ENCODE peak calls at places on chromosomes 1 and 21, in four cellular contexts. I, M, J and R are unnamed samples.

GRCh38 chr1:114609826-114610225 is 28.4 kb upstream of the BCAS2 start:
- DNase-seq in J (no peak), I (no peak), M (no peak), R (no peak)

GRCh38 chr1:207579436-207579799 is 65.5 kb upstream of the CR1L start:
- DNase-seq in J (peak), I (peak), M (peak), R (peak)

GRCh38 chr1:30287976-30288375 is 435.4 kb downstream of the MATN1 start:
- DNase-seq in I (no peak), J (no peak), M (no peak), R (no peak)

GRCh38 chr1:244256086-244256485 is 195.6 kb downstream of the ADSS2 start:
- DNase-seq in I (no peak), M (no peak), J (no peak), R (no peak)

GRCh38 chr1:63622847-63623566 is 29.8 kb downstream of the PGM1 start:
- DNase-seq in M (no peak), I (no peak), J (no peak), R (no peak)

GRCh38 chr1:204989266-204990058 is 53.5 kb upstream of the CNTN2 start:
- DNase-seq in M (peak), J (peak), I (peak), R (peak)

GRCh38 chr1:52191395-52191965 is 49.6 kb downstream of the ZFYVE9 start:
- DNase-seq in J (no peak), I (no peak), M (no peak), R (no peak)

GRCh38 chr21:37849703-37850102 is 66.6 kb downstream of the KCNJ6 start:
- DNase-seq in M (no peak), J (no peak), I (no peak), R (no peak)

GRCh38 chr1:31007462-31007991 is 58.0 kb downstream of the PUM1 start:
- DNase-seq in J (no peak), M (no peak), I (no peak), R (no peak)

GRCh38 chr1:224929335-224930237 is at the start of gene DNAH14:
- DNase-seq in M (peak), I (peak), J (peak), R (peak)

GRCh38 chr1:154859786-154860153 is 10.3 kb downstream of the KCNN3 start:
- DNase-seq in M (no peak), I (no peak), J (no peak), R (no peak)

GRCh38 chr21:16913010-16913409 is 599.8 kb upstream of the CXADR start:
- DNase-seq in M (peak), I (no peak), J (no peak), R (peak)

GRCh38 chr1:200753650-200754198 is 15.0 kb downstream of the CAMSAP2 start:
- DNase-seq in M (no peak), J (no peak), I (no peak), R (no peak)

GRCh38 chr1:154972517-154973343 is 1.8 kb upstream of the CKS1B start:
- DNase-seq in M (peak), I (peak), J (no peak), R (peak)

DNA sequence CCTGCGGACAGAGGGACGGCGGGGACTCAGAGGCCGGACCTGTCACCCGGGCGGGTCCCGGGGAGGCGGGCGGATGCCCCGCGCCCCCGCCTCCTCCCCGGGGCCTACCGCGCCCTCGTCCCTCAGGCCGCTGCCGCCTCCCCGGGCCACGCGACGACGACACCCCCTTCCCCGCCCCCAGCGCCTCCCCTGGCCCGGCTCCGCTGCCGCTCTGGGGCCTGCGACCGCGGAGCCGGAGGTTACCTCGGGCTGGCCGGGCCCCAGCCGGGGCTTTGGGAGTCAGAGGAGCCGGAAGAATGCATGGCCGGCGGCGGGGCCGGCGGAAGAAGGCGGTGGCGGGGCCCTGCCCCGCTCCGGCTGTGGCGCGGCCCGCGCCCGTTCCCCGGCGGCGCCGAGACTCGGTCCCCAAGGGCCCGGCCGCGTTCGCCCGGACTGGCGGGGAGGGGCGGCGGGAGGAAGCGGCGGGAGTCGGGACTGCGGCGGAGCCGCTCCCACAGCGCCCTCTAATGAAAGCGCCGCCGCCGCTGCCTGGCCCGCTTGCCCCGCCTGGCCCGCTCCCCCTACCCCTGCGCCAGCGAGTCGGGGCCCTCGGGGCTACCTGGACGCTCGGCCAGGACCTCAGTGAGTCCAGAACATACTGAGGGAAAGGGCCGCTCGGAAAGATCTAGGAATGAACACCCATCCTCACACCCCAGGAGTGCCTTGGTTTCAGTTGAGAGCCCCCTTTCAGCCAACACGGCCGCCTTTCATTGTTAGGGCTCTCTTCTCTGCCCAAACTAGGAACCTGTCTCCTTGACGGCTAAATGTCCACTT is at the start of gene LPGAT1:
- DNase-seq in I (peak), J (peak), M (peak), R (peak)
- TF ChIP-seq HMGXB4 in I (peak), J (peak), M (no peak), R (peak)

GRCh38 chr1:228074954-228075730 is 7.4 kb upstream of the ARF1 start:
- DNase-seq in I (no peak), J (no peak), M (no peak), R (no peak)

GRCh38 chr1:228073870-228074545 is 8.5 kb upstream of the ARF1 start:
- DNase-seq in M (no peak), J (peak), I (no peak), R (peak)

GRCh38 chr1:228071839-228072657 is 10.5 kb upstream of the ARF1 start:
- DNase-seq in J (no peak), I (no peak), M (no peak), R (no peak)

GRCh38 chr1:228072658-228073043 is 9.9 kb upstream of the ARF1 start:
- DNase-seq in I (no peak), J (no peak), M (no peak), R (no peak)

DNA sequence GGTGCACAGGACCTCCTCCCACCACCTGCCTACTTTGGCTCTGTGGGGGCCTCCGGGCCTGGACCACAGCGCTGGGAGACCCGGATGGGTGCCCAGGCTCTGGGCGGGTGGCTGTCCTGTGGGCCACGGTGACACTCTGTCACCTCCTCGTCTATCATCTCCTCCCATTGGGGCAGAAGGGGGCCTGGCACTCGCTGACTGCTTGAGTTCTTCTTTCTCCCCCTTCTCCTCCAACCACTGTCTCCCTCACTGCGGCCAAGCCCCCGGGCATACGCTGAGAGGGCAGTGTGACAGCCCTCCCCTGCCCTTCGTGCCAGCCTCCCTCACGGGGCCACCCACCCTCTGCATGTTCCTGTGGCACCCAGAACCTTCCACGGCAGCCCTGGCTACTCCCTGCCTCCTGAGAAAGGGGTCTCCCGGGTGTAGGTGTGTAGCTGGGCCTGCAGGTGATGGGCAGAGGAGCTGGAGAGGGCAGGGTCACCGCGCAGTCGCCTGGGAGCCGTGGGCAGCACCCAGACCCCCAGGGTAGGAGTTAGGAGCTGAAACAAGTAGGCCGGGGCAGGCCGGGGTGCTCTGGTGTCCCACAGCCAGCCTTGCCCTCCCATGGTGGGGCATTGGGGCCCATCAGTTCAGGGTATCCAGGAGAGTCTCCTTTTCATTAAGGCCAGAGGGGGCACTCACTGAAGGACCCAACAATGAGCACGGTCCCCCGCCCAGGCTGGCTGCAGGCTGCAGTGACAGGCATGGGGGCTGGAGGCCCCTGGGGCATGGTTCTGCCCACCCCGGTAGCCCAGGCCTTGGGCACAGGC is 9.2 kb upstream of the ARF1 start:
- DNase-seq in I (no peak), M (no peak), J (no peak), R (no peak)
- TF ChIP-seq HMGXB4 in I (no peak), M (no peak), J (no peak), R (no peak)

DNA sequence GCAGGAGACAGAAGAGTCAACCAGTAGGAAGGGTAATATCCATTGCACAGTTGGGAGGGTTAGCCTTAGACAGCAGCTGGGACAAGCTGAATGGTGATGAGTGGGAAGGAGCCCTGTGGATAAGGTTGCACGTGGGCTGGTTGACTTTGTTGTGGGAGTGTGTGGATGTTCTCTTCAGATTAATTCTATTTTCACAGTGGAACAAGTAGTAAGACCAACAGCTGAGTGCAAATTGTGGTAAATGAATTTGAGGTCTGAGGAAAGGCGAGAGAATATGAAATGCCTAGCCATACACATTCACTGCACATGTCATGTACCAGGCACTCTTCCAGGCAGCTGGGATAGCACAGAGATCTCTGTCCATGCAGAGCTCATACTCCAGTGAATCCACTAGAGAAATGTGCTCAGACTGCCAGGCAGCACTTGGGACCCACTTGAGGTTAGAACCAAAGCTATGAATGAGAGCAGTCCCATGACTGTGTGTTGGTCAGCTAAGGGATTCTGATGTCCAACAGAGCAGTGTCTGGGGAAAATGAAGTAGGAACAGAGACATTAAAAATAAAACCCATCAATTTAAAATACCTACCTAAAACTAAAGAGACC is 25.2 kb upstream of the VTCN1 start:
- DNase-seq in J (no peak), I (no peak), M (no peak), R (no peak)
- TF ChIP-seq HMGXB4 in J (no peak), I (no peak), M (no peak), R (no peak)

GRCh38 chr1:40878906-40879305 is 16.7 kb upstream of the CITED4 start:
- DNase-seq in M (no peak), J (no peak), I (no peak), R (no peak)

GRCh38 chr1:40876436-40876761 is 14.2 kb upstream of the CITED4 start:
- DNase-seq in I (no peak), J (peak), M (no peak), R (no peak)

GRCh38 chr1:40879487-40880175 is 17.5 kb upstream of the CITED4 start:
- DNase-seq in I (no peak), M (no peak), J (no peak), R (no peak)

GRCh38 chr1:40876891-40877290 is 14.7 kb upstream of the CITED4 start:
- DNase-seq in M (no peak), J (no peak), I (no peak), R (no peak)

GRCh38 chr1:40877681-40878080 is 15.5 kb upstream of the CITED4 start:
- DNase-seq in I (no peak), M (peak), J (no peak), R (no peak)
- TF ChIP-seq HMGXB4 in I (no peak), M (no peak), J (no peak), R (no peak)

DNA sequence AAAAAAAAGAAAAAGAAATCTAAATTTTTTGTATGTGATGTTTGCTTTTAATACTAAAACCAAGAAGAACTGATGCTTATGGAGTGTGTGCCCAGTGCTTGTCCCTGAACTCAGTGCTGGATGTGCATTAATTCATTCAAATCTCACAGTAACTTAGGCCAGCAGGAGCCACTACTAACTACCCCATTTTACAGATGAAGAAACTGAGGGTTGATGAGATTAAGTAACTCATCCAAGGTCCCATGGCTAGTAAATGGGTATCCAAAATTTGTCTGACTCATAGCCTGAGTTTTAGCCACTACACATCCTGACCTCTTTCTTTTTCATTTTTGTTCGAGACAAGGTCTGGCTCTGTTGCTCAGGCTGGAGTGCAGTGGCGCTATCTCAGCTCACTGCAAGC is 127.9 kb downstream of the CCDC185 start:
- DNase-seq in M (no peak), J (no peak), I (no peak), R (no peak)
- TF ChIP-seq HMGXB4 in M (no peak), J (no peak), I (no peak), R (no peak)

GRCh38 chr1:111565957-111566356 is 53.6 kb upstream of the RAP1A start:
- DNase-seq in J (no peak), I (peak), M (no peak), R (no peak)

GRCh38 chr1:111559736-111560279 is 56.4 kb upstream of the ADORA3 start:
- DNase-seq in M (no peak), I (peak), J (no peak), R (no peak)

GRCh38 chr1:111565079-111565478 is 54.5 kb upstream of the RAP1A start:
- DNase-seq in J (no peak), M (no peak), I (no peak), R (no peak)

GRCh38 chr1:111561328-111561727 is 57.9 kb upstream of the ADORA3 start:
- DNase-seq in J (no peak), I (no peak), M (no peak), R (no peak)

DNA sequence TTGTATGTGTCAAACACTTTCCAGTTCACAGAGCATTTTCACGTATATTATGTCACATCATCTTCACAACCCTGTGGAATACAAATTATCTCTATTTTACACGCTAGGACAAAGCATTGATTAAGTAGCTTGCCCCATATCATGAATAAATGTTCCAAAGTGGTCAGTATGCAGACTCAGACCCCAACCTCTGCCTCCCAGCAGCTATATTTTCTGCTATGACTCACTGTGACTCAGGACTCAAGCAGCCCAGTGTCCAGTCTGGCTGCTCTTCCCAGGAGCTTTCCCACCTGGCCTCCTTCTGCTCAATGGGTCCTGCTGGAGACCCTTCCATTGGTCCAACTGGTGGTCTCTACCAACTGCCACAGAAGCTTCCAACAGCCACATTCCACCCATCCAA is 56.0 kb upstream of the RAP1A start:
- DNase-seq in J (no peak), I (no peak), M (peak), R (no peak)
- TF ChIP-seq HMGXB4 in J (no peak), I (no peak), M (no peak), R (no peak)

DNA sequence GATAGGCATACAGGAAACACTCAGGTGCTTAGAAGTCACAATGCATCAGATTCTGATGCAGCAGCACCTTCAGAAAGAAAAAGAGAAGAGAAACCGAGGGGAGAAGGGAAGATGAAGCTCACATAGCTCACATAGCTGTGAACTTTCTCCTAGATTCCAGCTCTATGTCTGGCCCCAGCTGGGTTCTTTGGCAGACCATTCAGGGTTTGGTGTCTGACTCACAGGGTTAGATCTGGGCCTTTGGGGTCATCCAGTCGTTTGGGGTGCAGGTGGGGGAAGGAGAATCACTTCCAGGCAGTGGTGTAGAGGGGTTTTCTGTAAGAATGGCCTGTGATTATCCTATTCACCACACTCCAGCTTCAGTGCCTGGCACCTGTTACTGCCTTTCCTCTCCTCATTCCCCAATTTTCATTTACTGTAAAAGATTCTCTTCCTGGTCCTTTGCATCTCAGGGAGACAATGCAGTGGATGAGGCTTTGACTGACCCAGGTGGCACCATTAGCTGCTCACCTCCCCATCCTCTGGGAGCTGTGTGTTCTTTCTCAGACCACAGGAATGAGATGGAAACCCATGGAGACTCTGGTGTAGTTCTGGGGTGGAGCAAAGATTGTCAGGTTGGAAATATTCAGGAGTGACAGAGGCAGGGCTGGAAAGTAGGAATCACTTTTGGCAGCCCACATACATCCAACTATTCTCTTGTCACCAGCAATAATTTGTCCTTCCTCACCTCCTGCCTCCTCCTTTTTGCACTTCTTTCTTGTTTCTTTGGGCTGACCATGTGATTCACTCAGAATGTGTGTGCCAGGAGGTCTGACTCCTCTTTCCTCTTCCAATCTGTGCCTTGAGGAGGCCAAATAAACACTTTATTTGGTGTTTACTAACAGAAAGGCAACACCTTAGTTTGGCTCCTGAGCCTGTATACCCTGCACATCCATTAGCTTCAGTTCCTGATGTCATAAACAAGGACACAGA is 103.3 kb downstream of the PAPPA2 start:
- DNase-seq in M (no peak), J (no peak), I (no peak), R (no peak)
- TF ChIP-seq HMGXB4 in M (no peak), J (no peak), I (no peak), R (no peak)

DNA sequence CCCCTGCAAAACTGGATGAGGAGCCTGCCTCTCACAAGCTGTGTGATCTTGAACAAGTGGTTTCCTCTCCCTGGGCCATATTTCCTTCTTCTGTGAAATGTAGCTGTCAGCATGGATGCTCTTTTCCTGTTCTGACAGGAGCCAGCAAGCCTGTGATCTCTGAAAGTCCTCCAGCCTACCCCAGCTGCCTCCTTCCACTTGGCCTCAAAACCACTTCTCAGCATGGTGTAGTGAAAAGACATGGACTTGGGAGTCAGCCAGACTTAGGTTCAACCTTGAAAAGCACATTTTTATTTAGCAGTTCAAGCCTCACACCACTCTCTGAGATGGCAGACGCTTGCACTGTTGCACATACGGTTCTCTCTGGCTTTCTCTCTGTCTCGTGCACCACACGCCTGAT is 292.9 kb upstream of the DUSP10 start:
- DNase-seq in I (no peak), J (no peak), M (no peak), R (no peak)
- TF ChIP-seq HMGXB4 in I (no peak), J (no peak), M (no peak), R (no peak)

GRCh38 chr1:230694464-230694863 is 19.5 kb downstream of the AGT start:
- DNase-seq in M (no peak), I (no peak), J (no peak), R (no peak)

GRCh38 chr1:230698130-230698529 is 15.8 kb downstream of the AGT start:
- DNase-seq in I (no peak), J (no peak), M (no peak), R (peak)

GRCh38 chr1:230693221-230693620 is 20.7 kb downstream of the AGT start:
- DNase-seq in I (no peak), J (no peak), M (no peak), R (no peak)

GRCh38 chr1:230696722-230697432 is 17.0 kb downstream of the AGT start:
- DNase-seq in J (no peak), M (no peak), I (no peak), R (no peak)

DNA sequence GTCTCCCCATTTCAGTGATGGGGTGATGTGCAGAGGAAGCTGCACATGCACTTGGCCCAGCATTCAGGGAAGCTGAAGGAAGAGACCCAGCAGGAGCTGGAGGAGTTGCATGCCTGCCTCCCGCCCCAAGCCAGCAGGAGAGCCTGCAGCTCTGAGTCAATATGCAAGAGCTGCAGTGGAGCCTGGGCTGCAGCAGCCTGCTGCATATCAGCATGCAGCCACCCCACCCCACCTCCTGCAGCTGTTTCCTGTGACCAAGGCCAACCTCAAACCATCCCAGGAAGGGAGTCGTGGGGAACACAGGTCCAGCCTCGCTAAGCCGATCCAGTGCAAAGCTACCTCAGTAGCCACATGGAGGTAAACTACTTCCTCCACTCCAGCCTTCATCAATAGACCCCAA is 18.9 kb downstream of the AGT start:
- DNase-seq in M (no peak), J (no peak), I (no peak), R (no peak)
- TF ChIP-seq HMGXB4 in M (no peak), J (no peak), I (no peak), R (no peak)